ENCODE peak calls at places on chromosomes 13 and 19, in four cellular contexts. One of them, this sample, is unnamed.

GRCh38 chr13:95039415-95039814 is 261.8 kb downstream of the ABCC4 start:
- DNase-seq in nephron progenitor cell: no peak
- DNase-seq in colonic mucosa: no peak
- DNase-seq in BE2C: no peak
- DNase-seq in this sample: no peak

GRCh38 chr19:13629687-13630357 is 123.5 kb upstream of the CACNA1A start:
- DNase-seq in nephron progenitor cell: no peak
- DNase-seq in colonic mucosa: no peak
- DNase-seq in BE2C: no peak
- DNase-seq in this sample: no peak

GRCh38 chr13:107348471-107348870 is 780.5 kb upstream of the ARGLU1 start:
- DNase-seq in nephron progenitor cell: no peak
- DNase-seq in colonic mucosa: no peak
- DNase-seq in BE2C: no peak
- DNase-seq in this sample: no peak

GRCh38 chr19:39144487-39145071 is 19.0 kb downstream of the PAK4 start:
- DNase-seq in nephron progenitor cell: no peak
- DNase-seq in colonic mucosa: peak
- DNase-seq in BE2C: peak
- DNase-seq in this sample: no peak

GRCh38 chr13:98020271-98020670 is 66.8 kb downstream of the IPO5 start:
- DNase-seq in nephron progenitor cell: no peak
- DNase-seq in colonic mucosa: no peak
- DNase-seq in BE2C: no peak
- DNase-seq in this sample: no peak

GRCh38 chr13:27858046-27858445 is 61.8 kb upstream of the PDX1 start:
- DNase-seq in nephron progenitor cell: no peak
- DNase-seq in colonic mucosa: no peak
- DNase-seq in BE2C: no peak
- DNase-seq in this sample: no peak

GRCh38 chr19:23098988-23099387 is 17.8 kb upstream of the ZNF730 start:
- DNase-seq in nephron progenitor cell: no peak
- DNase-seq in colonic mucosa: no peak
- DNase-seq in BE2C: no peak
- DNase-seq in this sample: no peak

GRCh38 chr19:50924576-50924975 is 13.4 kb upstream of the KLK4 start:
- DNase-seq in nephron progenitor cell: no peak
- DNase-seq in colonic mucosa: no peak
- DNase-seq in BE2C: no peak
- DNase-seq in this sample: no peak

GRCh38 chr13:79692846-79693245 is 211.9 kb downstream of the NDFIP2 start:
- DNase-seq in nephron progenitor cell: no peak
- DNase-seq in colonic mucosa: no peak
- DNase-seq in BE2C: no peak
- DNase-seq in this sample: no peak

GRCh38 chr19:33393286-33394005 is 19.9 kb downstream of the CEBPG start:
- DNase-seq in nephron progenitor cell: no peak
- DNase-seq in colonic mucosa: no peak
- DNase-seq in BE2C: peak
- DNase-seq in this sample: no peak

GRCh38 chr13:25992076-25992475 is 59.7 kb downstream of the SHISA2 start:
- DNase-seq in nephron progenitor cell: no peak
- DNase-seq in colonic mucosa: no peak
- DNase-seq in BE2C: no peak
- DNase-seq in this sample: no peak

GRCh38 chr19:2726904-2727639 is 5.9 kb upstream of the DIRAS1 start:
- DNase-seq in nephron progenitor cell: no peak
- DNase-seq in colonic mucosa: no peak
- DNase-seq in BE2C: peak
- DNase-seq in this sample: no peak
- TF ChIP-seq CTCF in nephron progenitor cell: no peak
- TF ChIP-seq CTCF in colonic mucosa: no peak
- TF ChIP-seq CTCF in BE2C: no peak
- TF ChIP-seq CTCF in this sample: no peak

GRCh38 chr19:41734156-41734555 is 21.2 kb upstream of the CEACAM6 start:
- DNase-seq in nephron progenitor cell: no peak
- DNase-seq in colonic mucosa: no peak
- DNase-seq in BE2C: no peak
- DNase-seq in this sample: no peak

GRCh38 chr19:41735071-41735623 is 20.2 kb upstream of the CEACAM6 start:
- DNase-seq in nephron progenitor cell: no peak
- DNase-seq in colonic mucosa: no peak
- DNase-seq in BE2C: no peak
- DNase-seq in this sample: no peak

GRCh38 chr19:41739361-41739760 is 16.0 kb upstream of the CEACAM6 start:
- DNase-seq in nephron progenitor cell: no peak
- DNase-seq in colonic mucosa: no peak
- DNase-seq in BE2C: no peak
- DNase-seq in this sample: no peak

DNA sequence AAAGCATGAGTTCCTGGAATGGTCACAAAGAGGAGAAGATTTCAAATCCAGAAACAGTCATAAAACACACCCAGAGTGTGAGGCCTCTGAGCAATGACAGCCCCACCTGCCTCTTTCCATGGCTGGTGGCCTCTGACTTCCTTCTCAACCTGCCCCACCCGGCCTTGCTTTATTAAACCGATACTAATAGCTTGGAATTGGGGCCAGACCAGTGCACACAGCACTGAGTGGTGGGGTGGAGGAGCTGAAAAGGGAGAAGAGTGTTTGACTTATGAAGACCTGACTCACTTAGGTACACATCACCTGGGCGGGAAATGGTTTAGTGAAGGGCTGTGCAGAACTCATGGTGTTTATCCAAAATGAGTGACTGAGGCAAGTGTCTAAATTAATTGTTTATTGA is 20.7 kb upstream of the CEACAM6 start:
- DNase-seq in nephron progenitor cell: no peak
- DNase-seq in colonic mucosa: peak
- DNase-seq in BE2C: no peak
- DNase-seq in this sample: no peak
- TF ChIP-seq CTCF in nephron progenitor cell: no peak
- TF ChIP-seq CTCF in colonic mucosa: no peak
- TF ChIP-seq CTCF in BE2C: no peak
- TF ChIP-seq CTCF in this sample: no peak

DNA sequence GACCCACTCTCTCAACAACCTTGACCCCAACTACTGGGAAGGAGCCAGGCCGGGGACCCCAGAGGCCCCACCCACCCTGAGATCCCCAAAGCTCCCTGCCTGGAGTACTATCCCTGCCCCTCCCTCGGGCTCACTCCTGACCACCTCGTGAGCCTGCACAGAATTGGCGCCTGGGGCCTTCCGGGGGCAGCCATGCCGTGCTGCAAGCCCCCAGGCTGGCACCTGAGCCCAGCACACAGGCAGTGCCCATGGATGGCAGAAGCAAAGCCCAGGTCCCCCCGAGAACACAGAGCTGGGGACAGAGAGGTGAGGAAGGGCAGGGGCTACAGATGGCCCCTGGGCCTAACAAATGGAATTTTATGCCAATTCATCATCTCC is 13.9 kb downstream of the LSM4 start:
- DNase-seq in nephron progenitor cell: no peak
- DNase-seq in colonic mucosa: no peak
- DNase-seq in BE2C: no peak
- DNase-seq in this sample: no peak
- TF ChIP-seq CTCF in nephron progenitor cell: no peak
- TF ChIP-seq CTCF in colonic mucosa: no peak
- TF ChIP-seq CTCF in BE2C: no peak
- TF ChIP-seq CTCF in this sample: no peak

DNA sequence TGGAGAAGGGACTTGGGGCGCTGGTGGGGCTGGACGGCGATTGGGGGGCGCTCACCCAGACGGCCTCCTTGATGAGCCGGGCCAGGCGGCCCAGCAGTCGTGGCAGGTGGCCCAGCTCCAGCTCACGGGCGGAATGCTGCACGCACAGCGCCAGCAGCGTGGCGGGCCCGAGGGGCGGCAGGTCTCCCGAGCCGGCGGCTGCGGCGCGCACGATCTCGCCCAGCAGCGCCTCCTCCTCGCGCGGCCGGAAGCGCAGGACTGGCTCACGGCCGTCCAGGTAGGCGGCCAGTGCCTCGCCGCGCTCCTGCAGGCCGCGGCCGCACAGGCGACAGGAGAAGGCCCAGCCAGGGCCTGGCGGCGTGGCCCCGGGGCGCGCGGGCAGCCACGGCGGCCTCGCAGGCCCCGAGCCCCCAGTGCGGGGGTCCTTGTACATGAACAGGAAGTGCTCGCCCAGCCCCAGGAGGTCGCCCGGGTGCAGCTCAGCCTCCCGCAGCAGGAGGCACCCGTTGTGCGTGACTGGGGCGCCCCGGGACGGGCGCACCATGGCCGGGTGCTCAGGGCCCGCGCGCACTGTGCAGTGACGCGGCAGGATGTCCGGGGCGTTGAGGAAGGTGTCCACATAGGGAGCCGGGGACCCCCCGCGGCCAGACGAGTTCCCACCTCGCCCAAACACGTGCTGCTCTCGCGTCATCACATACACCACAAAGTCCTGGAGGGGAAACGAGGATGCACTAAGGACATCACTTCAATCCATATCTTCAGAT is 9.5 kb upstream of the MAMSTR start:
- DNase-seq in nephron progenitor cell: no peak
- DNase-seq in colonic mucosa: no peak
- DNase-seq in BE2C: no peak
- DNase-seq in this sample: no peak
- TF ChIP-seq CTCF in nephron progenitor cell: no peak
- TF ChIP-seq CTCF in colonic mucosa: no peak
- TF ChIP-seq CTCF in BE2C: no peak
- TF ChIP-seq CTCF in this sample: no peak